ENCODE peak calls at places on chromosomes 7 and 10, in four cellular contexts. T, S, U and O are unnamed samples.

GRCh38 chr7:157476654-157477549 is 140.1 kb downstream of the DNAJB6 start:
- DNase-seq in T (no peak), U (no peak), S (no peak), O (no peak)

GRCh38 chr7:130367088-130367755 is 13.1 kb upstream of the CPA1 start:
- DNase-seq in T (no peak), U (no peak), S (peak), O (no peak)

GRCh38 chr10:120209124-120209523 is 247.9 kb upstream of the PLPP4 start:
- DNase-seq in T (no peak), S (no peak), U (no peak), O (no peak)

GRCh38 chr7:142714375-142714774 is 34.9 kb upstream of the PRSS1 start:
- DNase-seq in U (no peak), S (no peak), T (no peak), O (no peak)

GRCh38 chr10:80996615-80997193 is 459.0 kb downstream of the SH2D4B start:
- DNase-seq in U (no peak), S (no peak), T (no peak), O (no peak)

GRCh38 chr10:126468876-126469643 is 80.8 kb upstream of the ADAM12 start:
- DNase-seq in T (no peak), S (no peak), U (no peak), O (no peak)

GRCh38 chr10:35421553-35422178 is 85.4 kb downstream of the CCNY start:
- DNase-seq in S (no peak), U (no peak), T (no peak), O (no peak)

GRCh38 chr7:63041786-63042185 is 956.9 kb upstream of the ZNF722 start:
- DNase-seq in U (no peak), T (no peak), S (no peak), O (no peak)

GRCh38 chr10:103949728-103950127 is 17.2 kb upstream of the SLK start:
- DNase-seq in S (no peak), U (no peak), T (no peak), O (no peak)

DNA sequence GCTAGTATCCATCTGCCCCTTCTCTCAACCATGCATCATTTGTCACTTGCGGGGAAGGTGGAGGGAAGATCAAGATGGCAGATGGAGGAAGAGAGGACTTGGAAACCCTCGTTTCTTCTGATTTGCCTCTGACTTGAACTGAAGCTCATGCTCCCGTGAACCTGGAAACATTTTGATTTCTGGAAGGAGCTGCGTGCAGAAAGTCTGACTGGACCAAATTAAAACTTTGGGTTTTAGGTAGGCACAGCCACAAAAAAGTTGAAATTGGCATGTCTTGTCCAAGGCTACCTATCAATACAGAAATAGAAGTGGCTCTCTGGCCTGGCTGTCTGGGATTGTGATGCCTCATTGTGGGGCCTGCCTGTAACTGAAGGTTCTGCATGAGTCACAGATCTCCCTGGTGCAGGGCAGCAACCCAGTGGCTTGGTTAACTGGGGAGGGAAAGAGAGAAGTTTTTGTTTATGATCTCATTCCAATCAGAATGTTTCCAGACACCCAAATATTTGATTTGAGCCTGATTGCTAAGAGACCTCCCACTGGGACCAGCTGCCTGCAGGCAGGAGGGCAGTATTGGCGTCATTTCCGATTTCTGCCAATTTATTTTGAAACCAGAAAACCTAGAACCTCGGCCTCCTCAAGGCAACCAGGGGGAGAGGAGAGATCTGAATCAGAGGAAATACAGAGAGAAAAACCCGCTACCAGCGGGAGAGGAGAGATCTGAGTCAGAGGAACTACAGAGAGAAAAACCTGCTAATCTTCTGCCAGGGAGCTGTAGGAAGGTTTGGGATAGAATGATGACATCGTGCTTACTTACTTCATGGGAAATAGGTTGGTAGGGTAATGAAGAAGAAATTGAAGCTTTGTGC is 363.6 kb downstream of the ANKRD30A start:
- DNase-seq in S (no peak), T (no peak), U (no peak), O (no peak)
- TF ChIP-seq USF1 in S (no peak), T (no peak), U (no peak), O (no peak)

DNA sequence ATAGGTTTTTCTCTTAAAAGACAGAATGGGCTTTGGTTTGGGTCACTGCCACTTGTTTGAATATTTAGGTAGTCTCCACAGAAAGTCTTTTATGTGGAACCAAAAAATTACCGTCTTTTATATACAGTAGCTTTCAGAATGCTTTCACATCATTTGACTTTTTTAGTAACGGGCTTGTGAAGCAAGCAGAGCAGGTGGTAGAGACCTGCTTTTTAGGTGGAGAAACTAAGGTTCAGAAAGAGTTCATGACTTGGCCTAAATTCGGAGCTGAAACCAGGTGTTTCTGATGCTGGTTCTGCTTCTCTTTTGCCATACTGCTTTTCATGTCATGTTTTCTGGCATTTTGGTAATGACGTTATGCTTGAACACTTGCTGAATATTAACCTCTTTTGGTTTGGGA is 36.3 kb downstream of the GARS1 start:
- DNase-seq in T (no peak), S (no peak), U (no peak), O (no peak)
- TF ChIP-seq USF1 in T (no peak), S (no peak), U (no peak), O (no peak)

GRCh38 chr10:37684765-37685164 is 172.6 kb downstream of the ZNF248 start:
- DNase-seq in T (no peak), U (no peak), S (no peak), O (no peak)

GRCh38 chr10:37681617-37681999 is 175.8 kb downstream of the ZNF248 start:
- DNase-seq in S (no peak), U (no peak), T (no peak), O (no peak)

GRCh38 chr10:37680243-37680683 is 177.1 kb downstream of the ZNF248 start:
- DNase-seq in S (peak), T (no peak), U (no peak), O (no peak)

GRCh38 chr10:37680716-37681616 is 176.4 kb downstream of the ZNF248 start:
- DNase-seq in T (no peak), U (no peak), S (no peak), O (no peak)

DNA sequence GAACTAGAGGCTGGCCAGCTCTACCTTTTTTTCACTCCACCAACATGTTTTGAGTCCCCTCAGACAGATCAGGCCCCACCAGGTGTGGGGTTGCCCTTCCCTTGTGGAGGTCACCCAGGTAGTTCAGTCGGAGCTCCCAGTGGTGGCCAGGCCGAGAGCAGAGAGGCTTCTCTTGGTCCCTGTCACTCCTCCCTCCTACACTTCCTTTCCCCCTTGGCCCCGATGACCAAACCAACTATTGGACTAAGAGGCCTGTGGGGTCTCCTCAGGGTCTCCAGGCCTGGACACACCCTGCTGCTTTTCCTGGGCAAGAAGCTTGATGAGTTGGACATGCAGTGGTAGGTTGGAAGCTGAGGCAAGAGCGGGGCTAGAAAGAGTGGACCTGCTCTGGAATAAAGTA is 174.8 kb downstream of the ZNF248 start:
- DNase-seq in T (no peak), U (no peak), S (no peak), O (no peak)
- TF ChIP-seq USF1 in T (no peak), U (no peak), S (no peak), O (no peak)

GRCh38 chr7:73428697-73429005 is 4.9 kb upstream of the FZD9 start:
- DNase-seq in U (no peak), S (no peak), T (no peak), O (no peak)

GRCh38 chr7:73429622-73430505 is 3.7 kb upstream of the FZD9 start:
- DNase-seq in T (no peak), S (no peak), U (no peak), O (no peak)

GRCh38 chr7:73427902-73428696 is 5.5 kb upstream of the FZD9 start:
- DNase-seq in U (no peak), T (peak), S (no peak), O (peak)

GRCh38 chr7:73431041-73431835 is 2.3 kb upstream of the FZD9 start:
- DNase-seq in T (peak), U (no peak), S (no peak), O (no peak)

DNA sequence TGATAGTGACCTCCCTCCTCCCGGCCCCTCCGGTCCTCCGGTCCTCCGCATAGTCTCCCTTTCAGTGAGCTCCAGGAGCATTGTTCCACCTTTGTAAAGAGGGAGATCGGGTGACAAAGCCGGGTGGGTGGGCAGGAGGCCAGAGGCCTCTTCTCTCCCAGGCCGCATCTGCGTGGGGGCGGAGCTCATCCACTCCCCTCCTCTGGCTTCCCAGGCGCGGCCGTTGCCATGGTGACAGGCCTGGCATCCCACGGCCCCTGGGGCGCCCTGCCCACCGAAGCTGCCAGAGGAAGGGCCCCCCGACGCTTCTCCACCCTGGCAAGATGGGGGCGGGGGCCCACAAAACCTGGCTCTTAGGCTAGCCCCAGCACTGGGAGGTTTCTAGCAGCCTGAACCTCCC is 4.4 kb upstream of the FZD9 start:
- DNase-seq in U (no peak), T (peak), S (no peak), O (peak)
- TF ChIP-seq USF1 in U (no peak), T (no peak), S (no peak), O (no peak)

DNA sequence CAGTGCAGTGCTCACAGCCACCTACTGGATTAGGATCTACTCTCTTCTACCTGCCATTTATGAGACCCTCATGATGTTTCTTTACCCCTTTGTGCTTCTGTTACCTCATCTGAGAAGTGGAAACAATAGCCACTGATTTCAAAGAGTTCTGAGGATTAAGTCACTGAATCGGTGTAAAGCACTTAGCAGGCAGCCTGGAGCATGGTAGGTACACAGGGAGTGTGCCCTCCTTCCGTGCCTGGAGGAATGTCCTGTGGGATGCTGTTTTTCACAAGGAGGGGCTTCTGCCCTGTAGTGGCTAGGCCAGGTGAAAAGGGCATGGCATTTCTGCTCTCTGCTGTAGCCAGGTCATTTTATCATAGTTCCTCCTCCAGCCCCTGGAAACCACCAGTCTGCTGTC is 44.6 kb upstream of the C10orf120 start:
- DNase-seq in S (no peak), T (no peak), U (no peak), O (no peak)
- TF ChIP-seq USF1 in S (no peak), T (no peak), U (no peak), O (no peak)

DNA sequence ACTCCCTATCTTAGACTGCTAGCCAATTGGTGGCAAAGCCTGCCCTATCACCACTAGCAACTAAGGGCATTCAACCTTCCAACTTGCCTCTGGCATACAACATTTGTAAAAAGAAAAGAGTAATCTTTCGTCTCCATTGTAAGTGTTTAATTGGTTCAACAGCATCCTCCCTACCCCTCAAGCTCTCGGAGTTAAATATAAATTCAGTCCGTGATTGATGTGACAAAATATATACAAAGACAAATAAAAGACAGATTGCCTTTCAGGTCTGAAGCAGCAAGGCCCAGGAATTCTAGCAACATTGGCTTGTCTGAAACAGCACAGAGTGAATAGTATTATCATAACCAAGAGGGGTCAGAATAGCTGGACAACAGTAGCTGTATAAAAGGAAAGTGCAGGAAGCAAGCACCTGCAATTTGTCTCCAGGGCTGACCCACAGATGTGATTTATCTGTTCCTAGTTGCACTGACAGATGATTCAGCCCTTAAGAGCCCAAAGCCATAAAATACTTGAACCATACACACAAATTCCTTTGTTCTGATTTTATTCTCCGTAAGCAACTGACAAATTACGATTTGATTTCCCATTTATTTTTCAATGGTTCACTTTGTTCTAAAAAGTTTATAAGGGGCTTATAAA is 47.7 kb upstream of the ANKRD1 start:
- DNase-seq in T (no peak), U (no peak), S (no peak), O (peak)
- TF ChIP-seq USF1 in T (no peak), U (no peak), S (no peak), O (no peak)

DNA sequence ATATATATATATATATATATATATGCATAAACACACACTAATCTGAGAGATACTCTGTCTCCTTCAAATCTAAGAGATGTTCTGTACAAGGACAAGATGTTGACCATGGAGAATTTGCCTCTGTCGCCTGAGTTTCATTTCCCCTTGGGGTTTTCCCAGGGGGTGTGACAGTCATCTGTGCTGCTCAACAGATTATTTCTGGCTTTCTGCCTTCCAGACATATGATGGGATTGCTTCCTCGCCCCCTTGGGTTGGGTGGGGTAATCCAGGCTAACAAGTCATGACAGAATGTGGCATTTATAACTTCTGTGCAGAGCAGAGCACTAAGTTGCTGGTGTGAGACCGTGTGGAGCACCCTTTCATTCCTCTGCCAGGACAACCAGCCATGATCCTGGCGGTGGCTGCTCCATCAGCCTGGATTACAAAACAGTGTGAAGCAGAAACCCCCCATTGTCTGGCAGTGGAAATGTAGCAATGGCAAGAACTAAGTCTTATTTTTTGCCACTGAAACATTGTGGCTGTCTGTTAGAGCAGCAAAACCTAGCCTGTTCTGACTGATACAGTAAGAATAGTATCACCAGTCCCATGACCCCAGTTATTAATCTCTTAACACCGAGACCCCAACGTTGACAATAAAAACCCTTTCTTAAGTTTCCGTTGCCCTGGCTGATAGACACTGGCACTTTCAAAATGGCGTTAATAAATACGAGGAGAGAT is 13.7 kb upstream of the USP6NL start:
- DNase-seq in S (no peak), U (peak), T (no peak), O (no peak)
- TF ChIP-seq USF1 in S (no peak), U (no peak), T (no peak), O (no peak)

GRCh38 chr7:73447121-73447520 is 13.5 kb downstream of the FZD9 start:
- DNase-seq in S (no peak), T (no peak), U (no peak), O (no peak)

GRCh38 chr7:73451780-73452398 is 18.3 kb downstream of the FZD9 start:
- DNase-seq in S (peak), T (no peak), U (peak), O (peak)

GRCh38 chr7:73446716-73447115 is 13.1 kb downstream of the FZD9 start:
- DNase-seq in T (no peak), S (no peak), U (no peak), O (no peak)

GRCh38 chr7:73448609-73449008 is 15.0 kb downstream of the FZD9 start:
- DNase-seq in T (no peak), S (no peak), U (no peak), O (no peak)

DNA sequence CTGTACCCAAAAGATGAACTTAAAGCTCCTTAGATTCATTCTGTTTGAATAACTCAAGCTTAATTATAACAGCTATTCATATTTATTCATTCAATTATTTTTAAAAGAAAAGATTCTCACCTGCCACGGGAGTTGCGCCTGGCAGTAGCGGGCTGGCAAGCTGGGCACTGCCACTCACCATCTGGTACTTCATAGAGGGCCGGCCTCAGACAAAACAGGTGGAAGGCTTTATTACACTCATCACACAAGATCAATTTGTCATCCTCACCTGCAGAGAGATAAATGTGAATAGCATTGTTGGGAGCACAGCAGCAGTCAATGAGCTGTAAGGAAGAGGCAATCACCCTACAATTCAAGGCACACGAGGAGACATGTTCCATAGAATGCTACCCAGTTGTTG is 15.8 kb downstream of the FZD9 start:
- DNase-seq in U (no peak), T (no peak), S (no peak), O (no peak)
- TF ChIP-seq USF1 in U (no peak), T (no peak), S (no peak), O (no peak)

GRCh38 chr10:95290446-95290800 is 380 bp downstream of the PDLIM1 start:
- DNase-seq in U (no peak), S (no peak), T (no peak), O (no peak)
- TF ChIP-seq USF1 in U (no peak), S (no peak), T (no peak), O (no peak)

DNA sequence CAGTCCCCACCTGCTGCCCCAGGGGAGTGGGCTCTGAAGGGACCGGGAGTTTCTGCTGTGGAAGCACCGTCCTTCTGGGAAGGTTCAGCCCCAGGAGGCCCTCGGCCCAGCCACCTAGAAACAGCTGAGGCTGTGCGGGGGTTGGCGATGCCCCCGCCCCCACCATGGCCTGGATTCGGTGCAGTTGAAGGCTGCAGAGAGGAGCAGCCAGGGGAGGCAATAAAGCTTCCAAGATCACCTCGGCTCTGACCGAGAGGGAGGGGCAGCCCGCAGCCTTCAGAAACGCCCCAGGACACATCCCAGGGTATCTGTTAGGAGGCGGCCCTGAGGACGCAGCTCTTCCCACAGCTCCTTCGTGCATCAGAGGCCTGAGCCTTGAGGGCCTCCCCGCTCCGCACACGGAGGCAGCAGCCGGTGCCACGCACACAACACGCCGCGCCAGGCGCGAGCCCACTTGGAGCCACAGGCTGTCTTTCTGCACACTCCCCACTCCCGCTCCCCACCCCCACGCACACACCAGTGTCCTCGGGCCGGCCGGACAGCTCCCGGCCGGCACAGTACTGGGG is 1.6 kb downstream of the KNDC1 start:
- DNase-seq in S (no peak), U (no peak), T (no peak), O (no peak)
- TF ChIP-seq USF1 in S (no peak), U (no peak), T (no peak), O (no peak)